ENCODE peak calls at places on chromosome 19, in eight cellular contexts. One of them, this sample, is unnamed.

GRCh38 chr19:56086671-56087430 is 34.2 kb downstream of the ZNF787 start:
- DNase-seq in HS-5: no peak
- DNase-seq in fibroblast of the aortic adventitia: no peak
- DNase-seq in HEK293T: no peak
- DNase-seq in left lung: peak; percentile 63
- DNase-seq in cardiac fibroblast: no peak
- DNase-seq in cortex of kidney: no peak
- DNase-seq in stimulated activated CD8-positive, alpha-beta memory T cell treated with anti-CD3 and anti-CD28 coated beads, Interleukin-7, amount 100 ng/mL, for 1 hour: no peak
- DNase-seq in this sample: no peak

GRCh38 chr19:35310331-35310730 is 18.4 kb downstream of the MAG start:
- DNase-seq in HS-5: no peak
- DNase-seq in stimulated activated CD8-positive, alpha-beta memory T cell treated with anti-CD3 and anti-CD28 coated beads, Interleukin-7, amount 100 ng/mL, for 1 hour: no peak
- DNase-seq in fibroblast of the aortic adventitia: no peak
- DNase-seq in cortex of kidney: no peak
- DNase-seq in HEK293T: no peak
- DNase-seq in left lung: no peak
- DNase-seq in cardiac fibroblast: no peak
- DNase-seq in this sample: no peak

GRCh38 chr19:7959209-7959608 is 15.7 kb upstream of the TIMM44 start:
- DNase-seq in fibroblast of the aortic adventitia: no peak
- DNase-seq in HEK293T: no peak
- DNase-seq in stimulated activated CD8-positive, alpha-beta memory T cell treated with anti-CD3 and anti-CD28 coated beads, Interleukin-7, amount 100 ng/mL, for 1 hour: no peak
- DNase-seq in HS-5: no peak
- DNase-seq in cortex of kidney: no peak
- DNase-seq in left lung: no peak
- DNase-seq in cardiac fibroblast: no peak
- DNase-seq in this sample: no peak

GRCh38 chr19:51687791-51688664 is 5.1 kb upstream of the SPACA6 start:
- DNase-seq in cardiac fibroblast: peak; percentile 79
- DNase-seq in left lung: peak; percentile 68
- DNase-seq in fibroblast of the aortic adventitia: peak; percentile 56
- DNase-seq in HS-5: no peak
- DNase-seq in HEK293T: no peak
- DNase-seq in stimulated activated CD8-positive, alpha-beta memory T cell treated with anti-CD3 and anti-CD28 coated beads, Interleukin-7, amount 100 ng/mL, for 1 hour: no peak
- DNase-seq in cortex of kidney: no peak
- DNase-seq in this sample: no peak

GRCh38 chr19:1149259-1150045 is 24.6 kb downstream of the SBNO2 start:
- DNase-seq in cardiac fibroblast: no peak
- DNase-seq in left lung: peak; percentile 69
- DNase-seq in stimulated activated CD8-positive, alpha-beta memory T cell treated with anti-CD3 and anti-CD28 coated beads, Interleukin-7, amount 100 ng/mL, for 1 hour: no peak
- DNase-seq in HEK293T: no peak
- DNase-seq in HS-5: no peak
- DNase-seq in cortex of kidney: no peak
- DNase-seq in fibroblast of the aortic adventitia: no peak
- DNase-seq in this sample: no peak

GRCh38 chr19:13154911-13155471 is 4.8 kb downstream of the IER2 start:
- DNase-seq in left lung: peak; percentile 92
- DNase-seq in HEK293T: no peak
- DNase-seq in fibroblast of the aortic adventitia: peak; percentile 72
- DNase-seq in cardiac fibroblast: no peak
- DNase-seq in stimulated activated CD8-positive, alpha-beta memory T cell treated with anti-CD3 and anti-CD28 coated beads, Interleukin-7, amount 100 ng/mL, for 1 hour: peak; percentile 66
- DNase-seq in HS-5: no peak
- DNase-seq in cortex of kidney: no peak
- DNase-seq in this sample: peak; percentile 25

GRCh38 chr19:11142528-11143171 is 12.9 kb downstream of the SPC24 start:
- DNase-seq in fibroblast of the aortic adventitia: peak; percentile 96
- DNase-seq in stimulated activated CD8-positive, alpha-beta memory T cell treated with anti-CD3 and anti-CD28 coated beads, Interleukin-7, amount 100 ng/mL, for 1 hour: no peak
- DNase-seq in HEK293T: peak; percentile 17
- DNase-seq in HS-5: peak; percentile 87
- DNase-seq in cardiac fibroblast: peak; percentile 98
- DNase-seq in left lung: peak; percentile 94
- DNase-seq in cortex of kidney: no peak
- DNase-seq in this sample: no peak

GRCh38 chr19:41575998-41576397 is at the start of gene CEACAM21:
- DNase-seq in cortex of kidney: no peak
- DNase-seq in HEK293T: no peak
- DNase-seq in left lung: peak; percentile 88
- DNase-seq in stimulated activated CD8-positive, alpha-beta memory T cell treated with anti-CD3 and anti-CD28 coated beads, Interleukin-7, amount 100 ng/mL, for 1 hour: no peak
- DNase-seq in cardiac fibroblast: no peak
- DNase-seq in HS-5: no peak
- DNase-seq in fibroblast of the aortic adventitia: no peak
- DNase-seq in this sample: no peak

GRCh38 chr19:49497047-49497789 is 984 bp downstream of the RPS11 start:
- DNase-seq in cardiac fibroblast: peak; percentile 71
- DNase-seq in stimulated activated CD8-positive, alpha-beta memory T cell treated with anti-CD3 and anti-CD28 coated beads, Interleukin-7, amount 100 ng/mL, for 1 hour: no peak
- DNase-seq in HEK293T: no peak
- DNase-seq in cortex of kidney: no peak
- DNase-seq in fibroblast of the aortic adventitia: peak; percentile 60
- DNase-seq in HS-5: no peak
- DNase-seq in left lung: peak; percentile 90
- DNase-seq in this sample: no peak

GRCh38 chr19:46602392-46603194 is 1.5 kb downstream of the CALM3 start:
- DNase-seq in cardiac fibroblast: no peak
- DNase-seq in HS-5: no peak
- DNase-seq in fibroblast of the aortic adventitia: peak; percentile 23
- DNase-seq in HEK293T: peak; percentile 10
- DNase-seq in stimulated activated CD8-positive, alpha-beta memory T cell treated with anti-CD3 and anti-CD28 coated beads, Interleukin-7, amount 100 ng/mL, for 1 hour: no peak
- DNase-seq in left lung: no peak
- DNase-seq in cortex of kidney: no peak
- DNase-seq in this sample: no peak

GRCh38 chr19:49344516-49345423 is 9.6 kb downstream of the CD37 start:
- DNase-seq in cortex of kidney: no peak
- DNase-seq in HEK293T: no peak
- DNase-seq in HS-5: no peak
- DNase-seq in stimulated activated CD8-positive, alpha-beta memory T cell treated with anti-CD3 and anti-CD28 coated beads, Interleukin-7, amount 100 ng/mL, for 1 hour: no peak
- DNase-seq in left lung: peak; percentile 24
- DNase-seq in fibroblast of the aortic adventitia: no peak
- DNase-seq in cardiac fibroblast: no peak
- DNase-seq in this sample: no peak

GRCh38 chr19:47305309-47305751 is 4.3 kb upstream of the C5AR1 start:
- DNase-seq in cardiac fibroblast: peak; percentile 79
- DNase-seq in left lung: peak; percentile 91
- DNase-seq in HS-5: peak; percentile 79
- DNase-seq in stimulated activated CD8-positive, alpha-beta memory T cell treated with anti-CD3 and anti-CD28 coated beads, Interleukin-7, amount 100 ng/mL, for 1 hour: peak; percentile 41
- DNase-seq in cortex of kidney: no peak
- DNase-seq in HEK293T: peak; percentile 84
- DNase-seq in fibroblast of the aortic adventitia: peak; percentile 90
- DNase-seq in this sample: peak; percentile 32

GRCh38 chr19:3336680-3337523 is 29.5 kb upstream of the NFIC start:
- DNase-seq in HS-5: no peak
- DNase-seq in cortex of kidney: peak; percentile 94
- DNase-seq in left lung: peak; percentile 93
- DNase-seq in cardiac fibroblast: peak; percentile 97
- DNase-seq in HEK293T: no peak
- DNase-seq in stimulated activated CD8-positive, alpha-beta memory T cell treated with anti-CD3 and anti-CD28 coated beads, Interleukin-7, amount 100 ng/mL, for 1 hour: no peak
- DNase-seq in fibroblast of the aortic adventitia: peak; percentile 80
- DNase-seq in this sample: peak; percentile 62

GRCh38 chr19:41144403-41144802 is 30.2 kb downstream of the CYP2F1 start:
- DNase-seq in cortex of kidney: no peak
- DNase-seq in fibroblast of the aortic adventitia: peak; percentile 89
- DNase-seq in HS-5: peak; percentile 48
- DNase-seq in left lung: no peak
- DNase-seq in cardiac fibroblast: peak; percentile 90
- DNase-seq in stimulated activated CD8-positive, alpha-beta memory T cell treated with anti-CD3 and anti-CD28 coated beads, Interleukin-7, amount 100 ng/mL, for 1 hour: peak; percentile 85
- DNase-seq in HEK293T: peak; percentile 73
- DNase-seq in this sample: peak; percentile 48

GRCh38 chr19:46016426-46017094 is 6.3 kb downstream of the PGLYRP1 start:
- DNase-seq in stimulated activated CD8-positive, alpha-beta memory T cell treated with anti-CD3 and anti-CD28 coated beads, Interleukin-7, amount 100 ng/mL, for 1 hour: peak; percentile 68
- DNase-seq in cardiac fibroblast: peak; percentile 81
- DNase-seq in HS-5: peak; percentile 35
- DNase-seq in left lung: peak; percentile 95
- DNase-seq in fibroblast of the aortic adventitia: peak; percentile 77
- DNase-seq in cortex of kidney: no peak
- DNase-seq in HEK293T: peak; percentile 92
- DNase-seq in this sample: peak; percentile 69

GRCh38 chr19:18507021-18507726 is 14.7 kb downstream of the ELL start:
- DNase-seq in stimulated activated CD8-positive, alpha-beta memory T cell treated with anti-CD3 and anti-CD28 coated beads, Interleukin-7, amount 100 ng/mL, for 1 hour: no peak
- DNase-seq in HEK293T: no peak
- DNase-seq in HS-5: no peak
- DNase-seq in fibroblast of the aortic adventitia: peak; percentile 56
- DNase-seq in cortex of kidney: no peak
- DNase-seq in cardiac fibroblast: no peak
- DNase-seq in left lung: no peak
- DNase-seq in this sample: no peak

GRCh38 chr19:33463194-33463593 is 58.4 kb downstream of the PEPD start:
- DNase-seq in cardiac fibroblast: no peak
- DNase-seq in cortex of kidney: no peak
- DNase-seq in fibroblast of the aortic adventitia: no peak
- DNase-seq in HS-5: no peak
- DNase-seq in left lung: no peak
- DNase-seq in stimulated activated CD8-positive, alpha-beta memory T cell treated with anti-CD3 and anti-CD28 coated beads, Interleukin-7, amount 100 ng/mL, for 1 hour: no peak
- DNase-seq in HEK293T: no peak
- DNase-seq in this sample: no peak

GRCh38 chr19:48631254-48631653 is 5.9 kb downstream of the DBP start:
- DNase-seq in fibroblast of the aortic adventitia: no peak
- DNase-seq in stimulated activated CD8-positive, alpha-beta memory T cell treated with anti-CD3 and anti-CD28 coated beads, Interleukin-7, amount 100 ng/mL, for 1 hour: no peak
- DNase-seq in HS-5: no peak
- DNase-seq in cortex of kidney: no peak
- DNase-seq in left lung: no peak
- DNase-seq in HEK293T: no peak
- DNase-seq in cardiac fibroblast: no peak
- DNase-seq in this sample: no peak

GRCh38 chr19:4359627-4360000 is 16.3 kb downstream of the MPND start:
- DNase-seq in stimulated activated CD8-positive, alpha-beta memory T cell treated with anti-CD3 and anti-CD28 coated beads, Interleukin-7, amount 100 ng/mL, for 1 hour: no peak
- DNase-seq in cardiac fibroblast: no peak
- DNase-seq in fibroblast of the aortic adventitia: no peak
- DNase-seq in cortex of kidney: no peak
- DNase-seq in HS-5: no peak
- DNase-seq in HEK293T: no peak
- DNase-seq in left lung: no peak
- DNase-seq in this sample: no peak

GRCh38 chr19:447816-448546 is 12.9 kb downstream of the SHC2 start:
- DNase-seq in fibroblast of the aortic adventitia: no peak
- DNase-seq in left lung: peak; percentile 67
- DNase-seq in HEK293T: no peak
- DNase-seq in stimulated activated CD8-positive, alpha-beta memory T cell treated with anti-CD3 and anti-CD28 coated beads, Interleukin-7, amount 100 ng/mL, for 1 hour: no peak
- DNase-seq in cortex of kidney: no peak
- DNase-seq in HS-5: no peak
- DNase-seq in cardiac fibroblast: peak; percentile 31
- DNase-seq in this sample: no peak

GRCh38 chr19:46192990-46193650 is 36.4 kb upstream of the IGFL1 start:
- DNase-seq in HEK293T: peak; percentile 39
- DNase-seq in fibroblast of the aortic adventitia: peak; percentile 38
- DNase-seq in cardiac fibroblast: peak; percentile 48
- DNase-seq in HS-5: peak; percentile 40
- DNase-seq in stimulated activated CD8-positive, alpha-beta memory T cell treated with anti-CD3 and anti-CD28 coated beads, Interleukin-7, amount 100 ng/mL, for 1 hour: no peak
- DNase-seq in cortex of kidney: no peak
- DNase-seq in left lung: no peak
- DNase-seq in this sample: no peak

GRCh38 chr19:8900421-8900820 is 68.2 kb downstream of the MBD3L1 start:
- DNase-seq in left lung: no peak
- DNase-seq in fibroblast of the aortic adventitia: no peak
- DNase-seq in stimulated activated CD8-positive, alpha-beta memory T cell treated with anti-CD3 and anti-CD28 coated beads, Interleukin-7, amount 100 ng/mL, for 1 hour: no peak
- DNase-seq in HEK293T: no peak
- DNase-seq in cardiac fibroblast: no peak
- DNase-seq in cortex of kidney: no peak
- DNase-seq in HS-5: no peak
- DNase-seq in this sample: no peak

This sample was measured in NCI-H345.